ENCODE peak calls at places on chromosomes 1 and 21, in seven cellular contexts. Q is vagina, V is breast epithelium, K is H1, N is endothelial cell of umbilical vein, S is upper lobe of left lung, L is transverse colon. O is an unnamed sample.

GRCh38 chr1:185250063-185250462 is 67.0 kb downstream of the IVNS1ABP start:
- DNase-seq in Q (no peak), V (no peak), K (no peak), N (no peak), S (no peak), L (no peak), O (no peak)

GRCh38 chr21:34593423-34593822 is 21.5 kb downstream of the RCAN1 start:
- DNase-seq in Q (no peak), V (no peak), K (no peak), N (no peak), S (peak), L (no peak), O (no peak)

GRCh38 chr1:161486806-161487482 is 18.3 kb upstream of the FCGR2A start:
- DNase-seq in Q (no peak), V (no peak), K (no peak), N (peak), S (no peak), L (peak), O (no peak)

GRCh38 chr1:173243300-173243699 is 36.2 kb upstream of the TNFSF4 start:
- DNase-seq in Q (no peak), V (no peak), K (no peak), N (no peak), S (no peak), L (no peak), O (no peak)

GRCh38 chr1:61274979-61275378 is 192.6 kb downstream of the NFIA start:
- DNase-seq in Q (no peak), V (no peak), K (no peak), N (no peak), S (no peak), L (no peak), O (no peak)

GRCh38 chr1:206960676-206961386 is 9.4 kb downstream of the FCAMR start:
- DNase-seq in Q (no peak), V (no peak), K (no peak), N (no peak), S (no peak), L (no peak), O (no peak)

GRCh38 chr1:160247053-160247452 is 15.3 kb downstream of the DCAF8 start:
- DNase-seq in Q (no peak), V (no peak), K (no peak), N (no peak), S (no peak), L (no peak), O (no peak)

GRCh38 chr1:67626495-67627235 is 58.3 kb upstream of the GADD45A start:
- DNase-seq in Q (no peak), V (no peak), K (peak), N (peak), S (no peak), L (no peak), O (no peak)

GRCh38 chr1:172360511-172360910 is 60.0 kb upstream of the C1orf105 start:
- DNase-seq in Q (no peak), V (no peak), K (no peak), N (peak), S (no peak), L (no peak), O (peak)

GRCh38 chr21:43669828-43670605 is 10.7 kb downstream of the RRP1B start:
- DNase-seq in Q (no peak), V (no peak), K (no peak), N (no peak), S (no peak), L (no peak), O (no peak)

GRCh38 chr1:41387667-41388091 is 26.4 kb downstream of the FOXO6 start:
- DNase-seq in Q (no peak), V (peak), K (peak), N (no peak), S (peak), L (peak), O (peak)

GRCh38 chr1:110309768-110310167 is 29.4 kb upstream of the RBM15 start:
- DNase-seq in Q (no peak), V (no peak), K (no peak), N (peak), S (no peak), L (no peak), O (no peak)

GRCh38 chr1:228095161-228095560 is 8.0 kb downstream of the C1orf35 start:
- DNase-seq in Q (no peak), V (no peak), K (no peak), N (no peak), S (no peak), L (no peak), O (no peak)

GRCh38 chr21:44552681-44553080 is 1.4 kb upstream of the KRTAP10-2 start:
- DNase-seq in Q (peak), V (peak), K (peak), N (no peak), S (no peak), L (no peak), O (no peak)

GRCh38 chr21:44780767-44781459 is 20.7 kb downstream of the UBE2G2 start:
- DNase-seq in Q (no peak), V (no peak), K (no peak), N (no peak), S (peak), L (no peak), O (no peak)

GRCh38 chr21:16587141-16587570 is 857.4 kb downstream of the USP25 start:
- DNase-seq in Q (no peak), V (no peak), K (no peak), N (peak), S (peak), L (peak), O (peak)
- TF ChIP-seq POLR2AphosphoS5 in Q (no peak), V (no peak), K (no peak), N (no peak), S (no peak), L (no peak), O (peak)

DNA sequence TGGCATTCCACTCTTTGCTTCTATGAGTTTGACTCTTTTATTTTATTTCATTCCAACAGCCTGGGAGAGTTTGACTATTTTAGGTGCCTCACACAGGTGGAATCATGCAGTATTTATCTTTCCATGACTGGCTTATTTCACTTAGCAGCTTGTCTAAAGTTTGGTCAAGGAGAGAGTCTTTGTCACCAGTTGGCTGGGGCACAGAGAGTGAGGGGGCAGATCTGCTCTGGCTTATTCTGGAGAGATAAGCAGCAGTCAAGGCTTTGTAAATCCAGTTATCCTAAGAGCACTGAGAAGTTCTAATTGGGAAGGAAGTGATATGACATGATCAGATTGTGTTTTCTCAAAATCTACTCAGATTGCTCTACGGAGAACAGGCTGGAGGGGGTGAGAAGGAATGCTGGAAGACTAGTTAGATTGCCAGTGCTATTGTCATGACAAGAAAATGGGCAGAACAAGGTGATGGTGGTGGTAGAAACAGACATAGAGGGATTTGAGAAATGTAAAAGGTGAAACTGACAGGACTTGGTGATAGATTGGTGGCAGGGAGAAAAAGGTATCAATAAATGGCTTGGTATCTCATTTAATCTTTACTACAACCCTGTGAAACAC is 12.1 kb upstream of the CTTNBP2NL start:
- DNase-seq in Q (no peak), V (no peak), K (no peak), N (no peak), S (no peak), L (no peak), O (no peak)
- H3K4me3 ChIP-seq in Q (no peak), V (no peak), K (no peak), N (no peak), S (no peak), L (no peak), O (no peak)

GRCh38 chr1:214551436-214552173 is at the start of gene PTPN14:
- DNase-seq in Q (no peak), V (peak), K (peak), N (peak), S (peak), L (peak), O (peak)
- TF ChIP-seq POLR2A in Q (no peak), V (peak), K (peak), N (peak), S (peak), L (peak), O (peak)

GRCh38 chr1:46303872-46304326 is 401 bp downstream of the UQCRH start:
- DNase-seq in Q (no peak), V (no peak), K (no peak), N (peak), S (no peak), L (no peak), O (no peak)
- TF ChIP-seq POLR2AphosphoS5 in Q (no peak), V (no peak), K (no peak), N (no peak), S (no peak), L (no peak), O (no peak)

DNA sequence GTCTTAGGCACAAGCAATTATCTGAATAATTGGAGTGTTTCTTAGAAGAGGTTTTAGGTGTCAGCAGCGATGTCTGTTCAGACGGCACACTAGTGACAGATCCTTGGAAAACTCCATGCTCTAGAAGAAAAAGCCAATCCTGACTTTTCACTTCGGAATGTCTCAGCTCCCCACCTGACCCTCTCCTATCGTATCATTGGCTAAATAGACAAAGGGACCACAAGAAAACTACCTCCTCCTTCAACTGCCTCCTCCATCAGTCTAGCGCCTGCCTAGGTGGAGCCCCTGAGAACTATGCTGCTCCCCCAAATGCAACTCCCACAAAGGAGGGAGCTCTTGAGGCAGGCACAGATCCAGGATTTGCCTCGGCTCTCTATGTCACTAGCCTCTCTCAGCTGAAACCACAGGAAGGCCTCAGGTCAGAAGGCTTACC is 148.4 kb downstream of the TOMM20 start:
- DNase-seq in Q (no peak), V (no peak), K (no peak), N (no peak), S (no peak), L (no peak), O (no peak)
- H3K4me3 ChIP-seq in Q (no peak), V (peak), K (no peak), N (no peak), S (no peak), L (no peak), O (no peak)

GRCh38 chr1:26077524-26077923 is 10.1 kb upstream of the TRIM63 start:
- DNase-seq in Q (no peak), V (no peak), K (no peak), N (no peak), S (no peak), L (no peak), O (no peak)

GRCh38 chr1:26078286-26079177 is 11.1 kb upstream of the TRIM63 start:
- DNase-seq in Q (no peak), V (no peak), K (no peak), N (no peak), S (no peak), L (peak), O (no peak)

GRCh38 chr1:26072305-26072704 is 4.9 kb upstream of the TRIM63 start:
- DNase-seq in Q (no peak), V (no peak), K (no peak), N (no peak), S (no peak), L (no peak), O (no peak)

GRCh38 chr1:26079178-26079563 is 11.7 kb upstream of the TRIM63 start:
- DNase-seq in Q (no peak), V (no peak), K (peak), N (no peak), S (no peak), L (no peak), O (no peak)

DNA sequence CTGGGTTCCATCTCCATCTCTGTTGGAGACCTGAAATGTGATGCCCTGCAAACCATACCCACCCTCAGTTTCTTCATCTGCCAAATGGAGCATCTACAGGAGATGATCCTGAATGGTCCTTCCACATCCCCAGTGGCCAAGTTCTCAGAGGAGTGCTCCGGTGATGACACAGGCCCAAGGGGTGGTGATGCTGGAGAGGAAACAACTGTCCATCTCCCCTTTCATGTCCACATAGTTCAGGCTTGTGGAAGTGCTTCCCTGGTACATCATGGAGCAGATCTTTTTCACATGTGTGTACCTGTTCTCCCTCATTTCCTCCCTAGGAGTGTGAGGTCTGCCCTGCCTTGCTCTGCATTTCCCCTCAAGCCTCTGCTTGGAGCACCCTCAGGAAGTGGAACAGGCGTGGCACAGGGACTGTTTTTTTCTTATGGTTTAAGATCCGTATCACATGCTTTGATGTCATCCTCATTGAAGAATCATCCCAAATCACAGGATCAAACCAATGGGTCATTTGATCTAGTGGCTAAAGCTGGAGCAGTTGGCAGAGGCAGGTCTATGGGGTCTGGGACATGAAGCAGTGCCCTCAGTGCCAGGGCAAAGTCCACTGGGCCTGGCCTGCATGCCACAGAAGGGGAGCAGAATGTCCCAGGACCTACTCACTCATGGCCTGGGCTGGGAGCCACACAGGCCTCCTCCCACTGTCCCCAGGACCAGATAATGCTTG is 8.2 kb upstream of the TRIM63 start:
- DNase-seq in Q (no peak), V (no peak), K (no peak), N (no peak), S (no peak), L (peak), O (no peak)
- TF ChIP-seq POLR2A in Q (no peak), V (no peak), K (no peak), N (no peak), S (no peak), L (no peak), O (no peak)

GRCh38 chr1:6586404-6586816 is 6.6 kb downstream of the ZBTB48 start:
- DNase-seq in Q (no peak), V (no peak), K (no peak), N (no peak), S (no peak), L (no peak), O (no peak)

GRCh38 chr1:6588893-6589481 is 9.2 kb downstream of the ZBTB48 start:
- DNase-seq in Q (no peak), V (no peak), K (no peak), N (no peak), S (peak), L (no peak), O (no peak)

GRCh38 chr1:6587261-6588005 is 7.6 kb downstream of the ZBTB48 start:
- DNase-seq in Q (no peak), V (no peak), K (no peak), N (no peak), S (peak), L (no peak), O (peak)

GRCh38 chr1:6590046-6590445 is 10.3 kb downstream of the ZBTB48 start:
- DNase-seq in Q (no peak), V (no peak), K (no peak), N (no peak), S (no peak), L (no peak), O (no peak)

DNA sequence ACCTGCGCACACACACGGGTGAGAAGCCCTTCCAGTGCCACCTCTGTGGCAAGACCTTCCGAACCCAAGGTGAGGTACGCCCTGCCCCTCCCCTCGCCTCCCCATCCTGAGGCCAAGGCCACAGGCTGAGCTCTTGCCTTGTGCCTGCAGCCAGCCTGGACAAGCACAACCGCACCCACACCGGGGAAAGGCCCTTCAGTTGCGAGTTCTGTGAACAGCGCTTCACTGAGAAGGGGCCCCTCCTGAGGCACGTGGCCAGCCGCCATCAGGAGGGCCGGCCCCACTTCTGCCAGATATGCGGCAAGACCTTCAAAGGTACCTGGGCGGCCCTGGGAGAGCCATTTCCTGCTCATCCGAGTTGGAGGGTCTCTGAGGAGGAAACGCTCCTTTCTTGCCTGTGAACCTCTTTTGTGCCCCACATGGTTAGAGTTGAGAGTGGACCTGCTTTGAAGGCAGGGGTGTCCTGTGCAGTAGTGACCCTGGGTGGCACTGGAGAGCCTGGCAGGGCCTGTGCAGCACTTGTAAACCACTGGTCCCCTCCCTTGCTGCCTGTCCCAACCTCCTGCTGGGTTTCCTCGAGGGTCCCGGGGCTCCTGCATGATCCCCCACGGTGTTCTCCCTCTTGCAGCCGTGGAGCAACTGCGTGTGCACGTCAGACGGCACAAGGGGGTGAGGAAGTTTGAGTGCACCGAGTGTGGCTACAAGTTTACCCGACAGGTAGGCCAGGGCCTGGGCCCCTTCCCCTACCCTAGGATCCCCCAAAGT is 8.5 kb downstream of the ZBTB48 start:
- DNase-seq in Q (no peak), V (no peak), K (no peak), N (no peak), S (peak), L (no peak), O (no peak)
- TF ChIP-seq POLR2AphosphoS5 in Q (no peak), V (no peak), K (no peak), N (peak), S (no peak), L (no peak), O (no peak)

GRCh38 chr21:38959686-38960049 is 153.9 kb downstream of the ETS2 start:
- DNase-seq in Q (no peak), V (no peak), K (no peak), N (no peak), S (no peak), L (no peak), O (no peak)
- H3K4me3 ChIP-seq in Q (no peak), V (no peak), K (no peak), N (no peak), S (no peak), L (no peak), O (no peak)

DNA sequence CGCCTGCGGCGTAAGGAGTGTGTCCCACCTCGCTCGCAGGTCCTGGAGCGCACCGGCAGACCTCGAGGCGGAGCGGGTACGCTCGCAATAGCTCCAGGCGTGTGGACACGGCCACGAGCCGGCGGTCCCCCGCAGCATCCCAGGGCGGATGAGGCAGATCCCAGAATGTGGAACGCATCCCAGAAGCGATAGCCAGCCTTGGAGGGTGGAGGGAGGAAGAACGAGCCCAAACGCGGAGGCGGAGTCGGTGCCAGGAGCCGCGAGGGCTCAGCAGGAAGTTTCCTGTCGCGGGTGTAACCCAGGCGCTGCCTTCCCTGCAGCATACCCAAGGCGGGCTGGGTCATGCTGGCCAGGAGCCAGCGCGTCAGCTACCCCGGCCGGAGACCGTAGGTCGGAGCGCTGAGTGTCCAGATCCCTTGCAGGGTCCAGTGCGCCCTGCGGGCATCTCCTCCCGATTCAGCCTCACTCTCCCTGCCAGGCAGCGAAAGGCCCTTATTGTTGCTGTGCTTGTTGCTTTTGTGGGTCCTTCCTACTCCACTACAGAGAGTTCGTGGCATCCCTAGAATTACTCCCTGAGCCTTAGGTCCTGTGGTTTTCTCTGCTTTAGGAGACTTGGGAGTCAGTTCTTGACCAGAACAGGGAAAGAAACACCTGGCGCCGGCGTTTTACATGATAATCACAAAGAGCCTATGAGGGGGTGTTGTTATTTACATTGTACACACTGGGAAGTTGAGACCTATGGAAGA is 27.7 kb downstream of the STYXL2 start:
- DNase-seq in Q (no peak), V (peak), K (peak), N (peak), S (peak), L (peak), O (no peak)
- TF ChIP-seq POLR2A in Q (no peak), V (no peak), K (no peak), N (no peak), S (no peak), L (peak), O (no peak)

GRCh38 chr1:1858382-1859086 is 32.4 kb downstream of the GNB1 start:
- DNase-seq in Q (no peak), V (no peak), K (no peak), N (peak), S (peak), L (peak), O (peak)
- TF ChIP-seq POLR2AphosphoS5 in Q (peak), V (peak), K (no peak), N (peak), S (peak), L (no peak), O (peak)